ENCODE peak calls at places on chromosomes 3 and 15, in seven cellular contexts. C is ovary, I is MM.1S, P is dorsolateral prefrontal cortex, S is hepatocyte, W is uterus, T is WTC11. B is an unnamed sample.

GRCh38 chr3:191070201-191070600 is 128.8 kb upstream of the OSTN start:
- DNase-seq in C (no peak), T (no peak), S (no peak), W (no peak), P (no peak), I (no peak), B (no peak)

GRCh38 chr3:18335202-18335601 is 89.9 kb downstream of the SATB1 start:
- DNase-seq in S (no peak), T (no peak), I (no peak), C (no peak), P (no peak), W (no peak), B (no peak)

GRCh38 chr3:179069762-179070390 is 1.7 kb downstream of the ZMAT3 start:
- DNase-seq in C (no peak), S (no peak), P (no peak), T (no peak), W (no peak), I (peak; percentile 4), B (no peak)

GRCh38 chr15:36658321-36658720 is 78.9 kb downstream of the CDIN1 start:
- DNase-seq in W (no peak), I (no peak), C (no peak), S (no peak), P (no peak), T (no peak), B (no peak)

GRCh38 chr3:51997935-51998596 is 2.4 kb upstream of the RPL29 start:
- DNase-seq in C (no peak), S (peak; percentile 63), T (no peak), P (no peak), W (no peak), I (no peak), B (no peak)

GRCh38 chr15:98689431-98689861 is 41.1 kb downstream of the IGF1R start:
- DNase-seq in C (no peak), T (no peak), S (no peak), W (no peak), P (no peak), I (no peak), B (no peak)

GRCh38 chr15:85786778-85787114 is 8.0 kb downstream of the KLHL25 start:
- DNase-seq in W (no peak), I (no peak), S (no peak), T (no peak), P (no peak), C (no peak), B (no peak)

GRCh38 chr15:33068007-33068441 is 126.5 kb downstream of the FMN1 start:
- DNase-seq in S (peak; percentile 28), P (peak; percentile 39), C (no peak), I (peak; percentile 89), T (peak; percentile 42), W (no peak), B (no peak)

GRCh38 chr3:143597774-143598652 is 250.3 kb downstream of the SLC9A9 start:
- DNase-seq in S (no peak), I (no peak), T (no peak), W (no peak), C (no peak), P (no peak), B (no peak)

GRCh38 chr15:80779658-80780415 is 667 bp downstream of the CEMIP start:
- DNase-seq in W (peak; percentile 20), C (peak; percentile 50), T (peak; percentile 37), I (no peak), P (no peak), S (peak; percentile 49), B (peak; percentile 18)

GRCh38 chr15:90202929-90203328 is 1.8 kb downstream of the SEMA4B start:
- DNase-seq in W (no peak), S (no peak), C (no peak), P (no peak), T (no peak), I (no peak), B (no peak)

GRCh38 chr3:181330257-181330656 is 340.7 kb upstream of the DNAJC19 start:
- DNase-seq in W (no peak), T (no peak), S (no peak), P (no peak), C (no peak), I (no peak), B (no peak)

GRCh38 chr3:181326637-181327223 is 337.2 kb upstream of the DNAJC19 start:
- DNase-seq in I (peak; percentile 66), P (no peak), C (no peak), T (no peak), W (no peak), S (peak; percentile 37), B (peak; percentile 26)

GRCh38 chr3:181330821-181331563 is 341.5 kb upstream of the DNAJC19 start:
- DNase-seq in T (no peak), I (no peak), P (no peak), S (no peak), W (no peak), C (no peak), B (no peak)

GRCh38 chr3:181329024-181329423 is 339.5 kb upstream of the DNAJC19 start:
- DNase-seq in S (no peak), C (no peak), T (no peak), I (no peak), P (no peak), W (no peak), B (no peak)

GRCh38 chr3:181327349-181327748 is 337.8 kb upstream of the DNAJC19 start:
- DNase-seq in W (no peak), T (no peak), C (no peak), S (no peak), P (no peak), I (no peak), B (no peak)
- TF ChIP-seq CTCF in W (no peak), T (no peak), C (no peak), S (no peak), P (no peak), I (no peak), B (no peak)

GRCh38 chr15:41559489-41560177 is 621 bp downstream of the TYRO3 start:
- DNase-seq in I (no peak), T (no peak), C (peak; percentile 69), P (no peak), S (peak; percentile 45), W (peak; percentile 32), B (peak; percentile 43)

GRCh38 chr15:41562784-41563198 is 3.8 kb downstream of the TYRO3 start:
- DNase-seq in P (no peak), I (no peak), S (peak; percentile 74), C (peak; percentile 94), W (peak; percentile 81), T (no peak), B (no peak)

GRCh38 chr15:41561104-41561776 is 2.2 kb downstream of the TYRO3 start:
- DNase-seq in I (no peak), W (peak; percentile 27), T (no peak), C (peak; percentile 57), S (no peak), P (no peak), B (no peak)

GRCh38 chr15:41562258-41562657 is 3.2 kb downstream of the TYRO3 start:
- DNase-seq in I (no peak), W (no peak), P (no peak), T (no peak), S (no peak), C (no peak), B (no peak)

DNA sequence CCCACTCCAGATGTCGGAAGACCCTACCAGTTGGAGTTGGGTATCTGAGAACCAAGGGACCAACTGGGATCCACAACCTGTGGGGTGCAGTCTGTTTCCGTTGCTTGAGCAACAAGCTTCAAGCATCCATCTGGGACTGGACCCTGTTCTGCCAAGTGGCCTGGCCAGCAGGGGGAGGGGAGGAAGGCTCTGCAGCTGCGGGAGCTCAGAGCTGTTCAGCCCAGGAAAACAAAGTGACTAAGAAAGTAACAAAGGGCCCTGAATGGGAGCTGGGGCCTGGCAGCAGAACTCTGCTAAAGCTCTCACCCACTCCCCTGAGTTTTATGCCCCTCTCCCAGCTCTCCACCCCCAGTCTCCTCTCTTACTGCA is 2.7 kb downstream of the TYRO3 start:
- DNase-seq in S (no peak), I (no peak), T (peak; percentile 67), P (peak; percentile 92), C (peak; percentile 86), W (peak; percentile 86), B (no peak)
- TF ChIP-seq CTCF in S (no peak), I (no peak), T (no peak), P (peak; percentile 38), C (no peak), W (peak; percentile 35), B (no peak)

GRCh38 chr15:40334941-40335795 is 5.6 kb downstream of the CCDC9B start:
- DNase-seq in P (no peak), W (no peak), I (no peak), S (no peak), C (no peak), T (no peak), B (no peak)

GRCh38 chr15:40338041-40338657 is 2.6 kb downstream of the CCDC9B start:
- DNase-seq in C (peak; percentile 55), W (peak; percentile 55), S (peak; percentile 87), T (peak; percentile 92), P (peak; percentile 46), I (peak; percentile 58), B (peak; percentile 93)

GRCh38 chr15:40337597-40337996 is 3.1 kb downstream of the CCDC9B start:
- DNase-seq in C (peak; percentile 57), S (no peak), P (no peak), W (peak; percentile 50), I (no peak), T (no peak), B (no peak)

GRCh38 chr15:40334541-40334940 is 6.2 kb downstream of the CCDC9B start:
- DNase-seq in S (no peak), T (no peak), C (no peak), I (no peak), W (no peak), P (no peak), B (no peak)

GRCh38 chr15:40336129-40337122 is 4.3 kb downstream of the CCDC9B start:
- DNase-seq in T (peak; percentile 69), W (no peak), S (no peak), C (no peak), I (peak; percentile 36), P (no peak), B (peak; percentile 79)
- TF ChIP-seq CTCF in T (no peak), W (no peak), S (no peak), C (no peak), I (peak; percentile 70), P (no peak), B (peak; percentile 61)

GRCh38 chr3:69385723-69386483 is at the start of gene FRMD4B:
- DNase-seq in I (no peak), W (peak; percentile 26), P (peak; percentile 92), S (peak; percentile 58), T (peak; percentile 56), C (peak; percentile 60), B (peak; percentile 73)
- TF ChIP-seq CTCF in I (no peak), W (peak; percentile 11), P (peak; percentile 32), S (peak; percentile 16), T (no peak), C (no peak), B (peak; percentile 33)

DNA sequence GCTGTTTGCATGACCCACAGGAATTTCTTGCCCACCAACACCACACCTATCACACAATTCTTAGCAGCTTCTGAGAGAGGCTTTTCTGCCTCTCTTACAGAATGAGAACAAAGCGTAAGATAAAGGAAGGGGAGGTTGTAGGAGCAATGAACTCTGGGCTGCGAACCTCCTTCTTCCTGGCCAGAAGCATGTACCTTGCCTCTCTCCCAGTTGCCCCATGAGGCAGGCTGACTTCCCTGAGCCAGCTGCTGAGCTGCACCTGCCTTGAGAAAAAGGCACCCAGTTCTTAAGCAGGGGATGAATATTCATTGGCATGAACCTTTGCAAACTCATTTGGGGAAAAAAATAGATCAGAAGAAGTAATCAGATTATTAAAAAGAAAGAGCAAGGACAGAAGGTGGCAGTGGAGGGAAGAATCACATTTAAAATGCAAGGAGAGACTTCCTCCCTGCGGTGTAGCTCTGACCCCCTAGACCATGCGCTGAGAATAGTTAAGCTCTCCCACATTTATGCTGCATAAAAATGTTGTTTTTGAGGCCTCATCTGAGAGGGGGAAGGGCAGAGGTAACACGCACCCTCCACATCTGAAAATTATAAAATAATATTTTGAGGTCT is 304.8 kb downstream of the EPHB1 start:
- DNase-seq in P (no peak), C (no peak), W (no peak), I (no peak), S (no peak), T (no peak), B (no peak)
- TF ChIP-seq CTCF in P (no peak), C (no peak), W (no peak), I (no peak), S (no peak), T (no peak), B (no peak)

B was measured in GM13976.